ENCODE peak calls at places on chromosomes 2 and 18, in nine cellular contexts. One of them, this sample, is unnamed.

GRCh38 chr18:10128906-10129305 is 215.1 kb downstream of the VAPA start:
- DNase-seq in NCI-H1092 treated with DMSO at 0.1 percent for 48 hours: no peak
- DNase-seq in nucleus accumbens: no peak
- DNase-seq in non-pigmented ciliary epithelial cell: no peak
- DNase-seq in AG04450: no peak
- DNase-seq in A172: no peak
- DNase-seq in NCI-H1694: no peak
- DNase-seq in cardiac muscle cell: no peak
- DNase-seq in choroid plexus epithelial cell: no peak
- DNase-seq in this sample: no peak

GRCh38 chr2:168635065-168635577 is 167.3 kb upstream of the NOSTRIN start:
- DNase-seq in non-pigmented ciliary epithelial cell: no peak
- DNase-seq in A172: no peak
- DNase-seq in nucleus accumbens: no peak
- DNase-seq in choroid plexus epithelial cell: peak
- DNase-seq in AG04450: peak
- DNase-seq in NCI-H1694: no peak
- DNase-seq in cardiac muscle cell: peak
- DNase-seq in NCI-H1092 treated with DMSO at 0.1 percent for 48 hours: no peak
- DNase-seq in this sample: peak

GRCh38 chr2:203796278-203796677 is 71.3 kb upstream of the CTLA4 start:
- DNase-seq in A172: no peak
- DNase-seq in cardiac muscle cell: no peak
- DNase-seq in NCI-H1694: no peak
- DNase-seq in choroid plexus epithelial cell: no peak
- DNase-seq in nucleus accumbens: no peak
- DNase-seq in non-pigmented ciliary epithelial cell: no peak
- DNase-seq in AG04450: no peak
- DNase-seq in NCI-H1092 treated with DMSO at 0.1 percent for 48 hours: no peak
- DNase-seq in this sample: no peak

GRCh38 chr2:232839680-232840079 is 30.4 kb upstream of the SNORC start:
- DNase-seq in cardiac muscle cell: peak
- DNase-seq in choroid plexus epithelial cell: no peak
- DNase-seq in AG04450: no peak
- DNase-seq in non-pigmented ciliary epithelial cell: no peak
- DNase-seq in NCI-H1092 treated with DMSO at 0.1 percent for 48 hours: no peak
- DNase-seq in A172: no peak
- DNase-seq in nucleus accumbens: no peak
- DNase-seq in NCI-H1694: no peak
- DNase-seq in this sample: no peak

GRCh38 chr2:2291500-2292260 is 39.4 kb downstream of the MYT1L start:
- DNase-seq in nucleus accumbens: no peak
- DNase-seq in AG04450: no peak
- DNase-seq in NCI-H1092 treated with DMSO at 0.1 percent for 48 hours: no peak
- DNase-seq in non-pigmented ciliary epithelial cell: no peak
- DNase-seq in A172: no peak
- DNase-seq in NCI-H1694: no peak
- DNase-seq in cardiac muscle cell: no peak
- DNase-seq in choroid plexus epithelial cell: peak
- DNase-seq in this sample: no peak

GRCh38 chr2:85839461-85839860 is 49.3 kb downstream of the ST3GAL5 start:
- DNase-seq in NCI-H1092 treated with DMSO at 0.1 percent for 48 hours: no peak
- DNase-seq in NCI-H1694: no peak
- DNase-seq in A172: no peak
- DNase-seq in non-pigmented ciliary epithelial cell: no peak
- DNase-seq in choroid plexus epithelial cell: no peak
- DNase-seq in cardiac muscle cell: no peak
- DNase-seq in nucleus accumbens: no peak
- DNase-seq in AG04450: no peak
- DNase-seq in this sample: no peak

GRCh38 chr2:105487142-105488069 is 88.6 kb upstream of the FHL2 start:
- DNase-seq in A172: peak
- DNase-seq in nucleus accumbens: no peak
- DNase-seq in AG04450: peak
- DNase-seq in choroid plexus epithelial cell: peak
- DNase-seq in non-pigmented ciliary epithelial cell: peak
- DNase-seq in NCI-H1694: no peak
- DNase-seq in cardiac muscle cell: peak
- DNase-seq in NCI-H1092 treated with DMSO at 0.1 percent for 48 hours: no peak
- DNase-seq in this sample: no peak

GRCh38 chr2:80392446-80392845 is 87.9 kb upstream of the LRRTM1 start:
- DNase-seq in NCI-H1694: no peak
- DNase-seq in NCI-H1092 treated with DMSO at 0.1 percent for 48 hours: no peak
- DNase-seq in A172: peak
- DNase-seq in nucleus accumbens: no peak
- DNase-seq in AG04450: no peak
- DNase-seq in choroid plexus epithelial cell: peak
- DNase-seq in cardiac muscle cell: peak
- DNase-seq in non-pigmented ciliary epithelial cell: no peak
- DNase-seq in this sample: no peak

GRCh38 chr2:74602553-74603281 is 45.4 kb downstream of the M1AP start:
- DNase-seq in non-pigmented ciliary epithelial cell: no peak
- DNase-seq in cardiac muscle cell: peak
- DNase-seq in nucleus accumbens: no peak
- DNase-seq in NCI-H1694: no peak
- DNase-seq in A172: peak
- DNase-seq in choroid plexus epithelial cell: peak
- DNase-seq in NCI-H1092 treated with DMSO at 0.1 percent for 48 hours: no peak
- DNase-seq in AG04450: no peak
- DNase-seq in this sample: peak

GRCh38 chr2:128736046-128736688 is 417.5 kb upstream of the HS6ST1 start:
- DNase-seq in choroid plexus epithelial cell: peak
- DNase-seq in NCI-H1092 treated with DMSO at 0.1 percent for 48 hours: no peak
- DNase-seq in NCI-H1694: no peak
- DNase-seq in non-pigmented ciliary epithelial cell: no peak
- DNase-seq in nucleus accumbens: no peak
- DNase-seq in cardiac muscle cell: peak
- DNase-seq in A172: no peak
- DNase-seq in AG04450: no peak
- DNase-seq in this sample: peak